ENCODE peak calls at places on chromosomes 11 and 22, in ten cellular contexts. V, K, E, W, Y, N, S, A, O and L are unnamed samples.

GRCh38 chr22:31790240-31790639 is 36.4 kb downstream of the DEPDC5 start:
- DNase-seq in V (no peak), K (no peak), E (no peak), W (no peak), Y (no peak), N (no peak), S (no peak), A (no peak), O (no peak), L (no peak)

GRCh38 chr11:78798567-78799170 is 224.0 kb upstream of the NARS2 start:
- DNase-seq in V (peak), K (no peak), E (peak), W (peak), Y (peak), N (peak), S (peak), A (peak), O (no peak), L (peak)

GRCh38 chr11:24609778-24610177 is 112.9 kb downstream of the LUZP2 start:
- DNase-seq in V (no peak), K (no peak), E (no peak), W (no peak), Y (no peak), N (no peak), S (no peak), A (no peak), O (no peak), L (no peak)

GRCh38 chr11:21037836-21038235 is 368.4 kb downstream of the NELL1 start:
- DNase-seq in V (no peak), K (no peak), E (no peak), W (no peak), Y (no peak), N (no peak), S (no peak), A (no peak), O (no peak), L (no peak)

GRCh38 chr11:112785717-112786116 is 175.5 kb upstream of the NCAM1 start:
- DNase-seq in V (no peak), K (no peak), E (no peak), W (no peak), Y (peak), N (no peak), S (peak), A (peak), O (no peak), L (no peak)

GRCh38 chr11:2554338-2555240 is 109.8 kb downstream of the KCNQ1 start:
- DNase-seq in V (peak), K (no peak), E (no peak), W (no peak), Y (peak), N (no peak), S (no peak), A (no peak), O (no peak), L (peak)

GRCh38 chr11:548700-549603 is 11.6 kb downstream of the LMNTD2 start:
- DNase-seq in V (no peak), K (no peak), E (no peak), W (no peak), Y (no peak), N (no peak), S (no peak), A (no peak), O (no peak), L (no peak)

GRCh38 chr22:22156716-22157499 is 87.7 kb upstream of the VPREB1 start:
- DNase-seq in V (no peak), K (no peak), E (peak), W (peak), Y (peak), N (peak), S (peak), A (peak), O (no peak), L (peak)

GRCh38 chr11:116217006-116217405 is 555.8 kb downstream of the BUD13 start:
- DNase-seq in V (no peak), K (peak), E (peak), W (no peak), Y (peak), N (no peak), S (peak), A (peak), O (no peak), L (peak)

GRCh38 chr11:32466279-32466915 is 31.1 kb upstream of the WT1 start:
- DNase-seq in V (no peak), K (peak), E (no peak), W (no peak), Y (peak), N (no peak), S (no peak), A (no peak), O (no peak), L (peak)

GRCh38 chr11:64358907-64359711 is at the start of gene RPS6KA4:
- DNase-seq in V (peak), K (peak), E (peak), W (no peak), Y (peak), N (no peak), S (no peak), A (no peak), O (no peak), L (peak)